ENCODE peak calls at places on chromosomes 13 and 19, in seven cellular contexts. E is neural progenitor cell, Y is cardiac fibroblast, W is ascending aorta, V is neural crest cell, D is heart right ventricle, Z is GM12864. C is an unnamed sample.

GRCh38 chr19:47037766-47038165 is 10.7 kb downstream of the TMEM160 start:
- DNase-seq in E (no peak), Y (no peak), W (no peak), V (no peak), D (no peak), Z (no peak), C (no peak)

GRCh38 chr13:104592127-104592526 is 1525.9 kb upstream of the SLC10A2 start:
- DNase-seq in E (no peak), Y (peak), W (no peak), V (no peak), D (no peak), Z (no peak), C (no peak)

GRCh38 chr19:58380037-58380735 is 644 bp downstream of the ZNF837 start:
- DNase-seq in E (no peak), Y (no peak), W (no peak), V (no peak), D (no peak), Z (no peak), C (no peak)

GRCh38 chr13:22837980-22838615 is 342.7 kb upstream of the SGCG start:
- DNase-seq in E (no peak), Y (no peak), W (peak), V (no peak), D (no peak), Z (no peak), C (no peak)

GRCh38 chr13:38620876-38621275 is 66.0 kb upstream of the FREM2 start:
- DNase-seq in E (no peak), Y (no peak), W (no peak), V (no peak), D (no peak), Z (no peak), C (no peak)

GRCh38 chr19:33446918-33447293 is 73.4 kb downstream of the CEBPG start:
- DNase-seq in E (no peak), Y (no peak), W (no peak), V (no peak), D (no peak), Z (no peak), C (no peak)

GRCh38 chr13:113759525-113760137 is 605 bp downstream of the TMEM255B start:
- DNase-seq in E (peak), Y (peak), W (peak), V (no peak), D (peak), Z (no peak), C (no peak)

GRCh38 chr13:30466841-30467252 is 1.1 kb upstream of the HMGB1 start:
- DNase-seq in E (no peak), Y (no peak), W (no peak), V (no peak), D (no peak), Z (no peak), C (no peak)

GRCh38 chr13:20968745-20969144 is 66.2 kb upstream of the XPO4 start:
- DNase-seq in E (no peak), Y (no peak), W (no peak), V (no peak), D (no peak), Z (no peak), C (no peak)

GRCh38 chr13:110118106-110118505 is 188.9 kb downstream of the COL4A1 start:
- DNase-seq in E (no peak), Y (no peak), W (no peak), V (no peak), D (no peak), Z (no peak), C (no peak)

GRCh38 chr19:32652893-32653625 is 21.9 kb downstream of the ANKRD27 start:
- DNase-seq in E (no peak), Y (peak), W (no peak), V (no peak), D (peak), Z (no peak), C (no peak)

GRCh38 chr19:48639483-48640375 is 2.5 kb upstream of the DBP start:
- DNase-seq in E (no peak), Y (no peak), W (no peak), V (no peak), D (peak), Z (no peak), C (no peak)

GRCh38 chr13:41554626-41555386 is 97.5 kb downstream of the RGCC start:
- DNase-seq in E (no peak), Y (no peak), W (no peak), V (no peak), D (no peak), Z (peak), C (no peak)

GRCh38 chr13:41558781-41559560 is 101.6 kb downstream of the RGCC start:
- DNase-seq in E (no peak), Y (no peak), W (no peak), V (no peak), D (no peak), Z (no peak), C (no peak)

GRCh38 chr13:41561179-41561578 is 103.8 kb downstream of the RGCC start:
- DNase-seq in E (no peak), Y (no peak), W (no peak), V (no peak), D (no peak), Z (no peak), C (no peak)

GRCh38 chr13:41554180-41554579 is 96.8 kb downstream of the RGCC start:
- DNase-seq in E (no peak), Y (no peak), W (no peak), V (no peak), D (no peak), Z (no peak), C (no peak)

GRCh38 chr13:41557719-41558118 is 100.4 kb downstream of the RGCC start:
- DNase-seq in E (no peak), Y (no peak), W (no peak), V (no peak), D (no peak), Z (no peak), C (no peak)
- TF ChIP-seq CTCF in E (no peak), Y (no peak), W (no peak), V (no peak), D (no peak), Z (no peak), C (no peak)

DNA sequence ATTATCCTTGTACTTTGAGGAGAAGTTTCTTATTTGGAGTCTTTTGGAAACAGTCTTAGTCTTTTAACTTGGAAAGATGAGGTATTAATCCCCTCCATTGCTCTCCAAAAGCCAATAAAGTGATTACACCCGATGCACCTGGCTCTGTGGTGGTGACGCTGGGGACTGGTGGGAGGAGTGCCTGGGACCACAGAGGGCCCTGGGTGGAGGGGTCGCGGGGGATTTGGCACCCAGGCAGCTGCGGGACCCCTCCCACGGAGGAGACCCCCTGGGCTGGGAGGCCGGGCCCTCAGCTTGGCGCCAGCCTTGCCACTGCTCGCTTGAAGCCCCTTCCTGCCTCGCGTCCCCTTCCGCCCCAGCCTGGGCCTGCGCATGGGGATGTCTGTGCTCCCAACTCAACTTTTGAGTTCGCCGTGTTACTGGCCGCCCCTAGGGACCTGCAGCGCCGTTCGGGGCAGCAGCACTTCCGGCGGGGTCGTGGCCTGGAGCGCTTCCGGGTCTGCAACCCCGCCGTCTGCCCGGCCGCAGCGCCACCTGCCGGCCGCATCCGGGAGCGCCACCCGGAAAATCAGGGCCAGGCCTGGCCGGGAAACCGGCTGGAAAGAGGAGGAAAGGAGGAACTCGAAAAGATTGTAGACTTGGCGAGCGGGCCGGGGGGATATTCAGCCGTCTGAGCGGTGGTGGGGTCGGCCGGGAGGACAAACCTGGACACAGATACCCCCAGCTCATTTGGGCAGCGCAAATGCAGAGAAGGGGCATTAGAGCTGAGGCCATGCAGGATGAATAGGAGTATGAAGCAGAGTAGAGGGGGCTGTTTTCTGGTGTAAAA is 8.4 kb downstream of the PEAK3 start:
- DNase-seq in E (peak), Y (peak), W (peak), V (peak), D (peak), Z (peak), C (peak)
- TF ChIP-seq CTCF in E (peak), Y (peak), W (peak), V (peak), D (peak), Z (peak), C (peak)

GRCh38 chr13:26254583-26255102 is 714 bp downstream of the CDK8 start:
- DNase-seq in E (peak), Y (peak), W (peak), V (peak), D (peak), Z (no peak), C (peak)
- TF ChIP-seq CTCF in E (no peak), Y (no peak), W (no peak), V (peak), D (no peak), Z (no peak), C (no peak)

GRCh38 chr19:29263305-29264080 is 50.5 kb upstream of the UQCRFS1 start:
- DNase-seq in E (peak), Y (peak), W (no peak), V (peak), D (peak), Z (no peak), C (peak)

GRCh38 chr19:29259867-29260281 is 46.9 kb upstream of the UQCRFS1 start:
- DNase-seq in E (no peak), Y (no peak), W (no peak), V (no peak), D (no peak), Z (no peak), C (no peak)

GRCh38 chr19:29259153-29259552 is 46.2 kb upstream of the UQCRFS1 start:
- DNase-seq in E (peak), Y (no peak), W (no peak), V (no peak), D (no peak), Z (no peak), C (no peak)

GRCh38 chr19:29262085-29262484 is 49.1 kb upstream of the UQCRFS1 start:
- DNase-seq in E (no peak), Y (no peak), W (no peak), V (no peak), D (no peak), Z (no peak), C (no peak)

DNA sequence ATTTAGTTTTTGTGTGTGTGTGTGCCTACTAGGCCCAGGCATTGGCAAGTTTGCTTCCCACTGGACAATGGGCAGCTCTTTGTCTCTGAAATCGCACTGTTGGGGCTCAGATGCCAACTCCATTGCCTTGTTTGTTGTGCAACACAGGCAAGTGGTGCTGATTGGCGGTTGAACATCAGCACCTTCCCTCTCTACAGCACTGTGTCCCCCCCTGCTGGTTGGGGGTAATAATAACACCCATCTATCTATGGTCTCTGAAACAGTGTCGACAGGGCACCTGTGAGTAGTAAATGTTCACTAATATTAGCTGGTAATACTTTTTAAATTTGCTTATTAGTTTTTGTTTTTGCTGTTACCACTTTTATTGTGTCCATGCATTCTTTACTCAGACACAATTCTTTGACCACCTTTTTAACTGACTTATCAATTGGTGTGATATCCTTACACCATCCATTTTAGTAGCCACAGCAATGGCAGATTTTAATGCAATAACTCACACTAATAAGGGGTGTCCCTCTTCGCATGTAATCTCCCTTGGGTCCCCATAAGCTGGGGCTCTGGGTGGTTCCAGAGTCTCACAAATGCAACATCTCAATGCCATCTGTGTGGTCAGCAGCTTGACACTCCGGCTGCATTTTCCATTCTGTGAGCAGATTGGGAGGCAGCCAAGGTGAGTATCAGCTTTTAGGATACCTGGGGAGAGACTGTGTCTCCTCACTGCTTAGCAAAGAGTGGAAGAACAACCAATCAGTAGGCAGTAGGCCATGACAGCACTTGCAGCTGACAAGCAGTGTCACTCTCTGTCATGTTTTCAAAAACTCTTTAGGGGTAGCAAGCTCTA is 47.7 kb upstream of the UQCRFS1 start:
- DNase-seq in E (peak), Y (peak), W (no peak), V (peak), D (no peak), Z (peak), C (no peak)
- TF ChIP-seq CTCF in E (peak), Y (peak), W (no peak), V (peak), D (peak), Z (peak), C (peak)

DNA sequence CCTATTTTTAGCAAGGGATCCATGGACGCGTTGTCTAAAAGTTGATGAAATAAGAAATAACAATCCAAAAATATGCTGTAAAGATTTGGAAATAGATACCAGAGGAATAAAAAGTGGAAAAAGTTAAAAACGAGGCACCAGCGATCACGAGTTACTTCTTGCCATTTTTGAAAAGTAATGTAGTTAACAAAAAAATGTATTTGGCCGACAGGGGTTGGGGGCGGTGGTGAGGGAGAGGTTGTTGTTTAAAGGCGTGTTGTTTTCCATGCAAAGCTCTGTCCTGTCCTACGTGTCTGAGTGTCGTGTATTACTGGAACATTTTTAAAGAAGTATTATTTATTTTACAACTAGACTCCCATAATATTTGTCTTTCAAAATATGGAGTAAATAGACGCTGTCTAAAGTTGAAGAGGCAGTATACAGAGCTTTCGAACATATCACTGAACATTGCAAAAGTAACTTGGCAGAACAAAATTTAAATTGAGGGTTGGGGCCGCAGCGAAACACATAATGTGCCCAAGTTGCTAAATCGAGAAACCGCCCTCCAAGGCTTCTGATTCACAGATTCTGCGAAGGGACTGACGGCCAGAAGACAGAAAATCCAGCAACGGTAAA is 836 bp downstream of the FBXO17 start:
- DNase-seq in E (no peak), Y (peak), W (no peak), V (no peak), D (no peak), Z (no peak), C (no peak)
- TF ChIP-seq CTCF in E (no peak), Y (no peak), W (no peak), V (peak), D (no peak), Z (no peak), C (no peak)

GRCh38 chr19:50065938-50066337 is 40.1 kb downstream of the ZNF473 start:
- DNase-seq in E (no peak), Y (no peak), W (no peak), V (no peak), D (no peak), Z (no peak), C (no peak)
- TF ChIP-seq CTCF in E (no peak), Y (no peak), W (no peak), V (no peak), D (no peak), Z (no peak), C (no peak)

GRCh38 chr19:30738047-30738446 is 365.9 kb downstream of the ZNF536 start:
- DNase-seq in E (no peak), Y (no peak), W (no peak), V (no peak), D (no peak), Z (no peak), C (no peak)

GRCh38 chr19:30739394-30739793 is 367.2 kb downstream of the ZNF536 start:
- DNase-seq in E (no peak), Y (no peak), W (no peak), V (no peak), D (no peak), Z (no peak), C (no peak)

GRCh38 chr19:30731596-30731995 is 359.4 kb downstream of the ZNF536 start:
- DNase-seq in E (no peak), Y (no peak), W (no peak), V (no peak), D (peak), Z (no peak), C (no peak)

GRCh38 chr19:30733826-30734550 is 361.8 kb downstream of the ZNF536 start:
- DNase-seq in E (peak), Y (no peak), W (no peak), V (peak), D (no peak), Z (no peak), C (no peak)
- TF ChIP-seq CTCF in E (peak), Y (no peak), W (no peak), V (no peak), D (peak), Z (no peak), C (no peak)

GRCh38 chr19:12655546-12655945 is 11.0 kb downstream of the MAN2B1 start:
- DNase-seq in E (no peak), Y (no peak), W (no peak), V (no peak), D (no peak), Z (no peak), C (no peak)

GRCh38 chr19:12660980-12661379 is 5.6 kb downstream of the MAN2B1 start:
- DNase-seq in E (no peak), Y (no peak), W (no peak), V (no peak), D (no peak), Z (no peak), C (no peak)

GRCh38 chr19:12652219-12652618 is 14.3 kb downstream of the MAN2B1 start:
- DNase-seq in E (no peak), Y (no peak), W (no peak), V (no peak), D (no peak), Z (no peak), C (no peak)

GRCh38 chr19:12657966-12658365 is 8.6 kb downstream of the MAN2B1 start:
- DNase-seq in E (no peak), Y (no peak), W (no peak), V (no peak), D (no peak), Z (no peak), C (no peak)

GRCh38 chr19:12656899-12657571 is 9.5 kb downstream of the MAN2B1 start:
- DNase-seq in E (no peak), Y (no peak), W (no peak), V (no peak), D (no peak), Z (no peak), C (no peak)
- TF ChIP-seq CTCF in E (no peak), Y (no peak), W (no peak), V (no peak), D (no peak), Z (no peak), C (no peak)